ENCODE peak calls at places on chromosome 20, in four cellular contexts. P is transverse colon, Q is heart left ventricle, O is adrenal gland. C is an unnamed sample.

GRCh38 chr20:25859649-25860530 is 163.2 kb upstream of the ZNF337 start:
- DNase-seq in P (peak; percentile 59), Q (peak; percentile 89), O (peak; percentile 73), C (no peak)

GRCh38 chr20:25389381-25389857 is 1.2 kb downstream of the ABHD12 start:
- DNase-seq in P (no peak), Q (no peak), O (no peak), C (peak; percentile 16)

GRCh38 chr20:24954151-24954550 is 5.1 kb downstream of the CST7 start:
- DNase-seq in P (no peak), Q (no peak), O (no peak), C (no peak)

GRCh38 chr20:37856932-37857660 is 45.8 kb upstream of the VSTM2L start:
- DNase-seq in P (no peak), Q (no peak), O (no peak), C (no peak)

GRCh38 chr20:52761867-52762266 is 210.3 kb upstream of the TSHZ2 start:
- DNase-seq in P (no peak), Q (no peak), O (peak; percentile 42), C (no peak)

GRCh38 chr20:36465109-36466080 is 75.9 kb upstream of the MYL9 start:
- DNase-seq in P (peak; percentile 62), Q (peak; percentile 46), O (no peak), C (peak; percentile 98)

GRCh38 chr20:38649275-38649891 is 47.8 kb downstream of the ARHGAP40 start:
- DNase-seq in P (no peak), Q (no peak), O (no peak), C (no peak)

GRCh38 chr20:11919046-11919445 is 1.4 kb downstream of the BTBD3 start:
- DNase-seq in P (no peak), Q (peak; percentile 71), O (no peak), C (no peak)

GRCh38 chr20:840858-841567 is 7.5 kb downstream of the FAM110A start:
- DNase-seq in P (peak; percentile 74), Q (no peak), O (no peak), C (no peak)

GRCh38 chr20:60057866-60058807 is 99.9 kb downstream of the CDH26 start:
- DNase-seq in P (peak; percentile 14), Q (peak; percentile 62), O (no peak), C (no peak)

GRCh38 chr20:44582321-44583025 is at the start of gene PKIG:
- DNase-seq in P (no peak), Q (peak; percentile 57), O (no peak), C (no peak)

GRCh38 chr20:37327748-37328147 is 18.2 kb upstream of the SRC start:
- DNase-seq in P (peak; percentile 80), Q (peak; percentile 78), O (no peak), C (no peak)

GRCh38 chr20:1105599-1106194 is 12.7 kb upstream of the PSMF1 start:
- DNase-seq in P (no peak), Q (no peak), O (no peak), C (no peak)

GRCh38 chr20:32510601-32511357 is 74.4 kb downstream of the NOL4L start:
- DNase-seq in P (no peak), Q (no peak), O (no peak), C (no peak)

GRCh38 chr20:31496761-31497295 is 17.4 kb upstream of the HM13 start:
- DNase-seq in P (peak; percentile 22), Q (peak; percentile 87), O (peak; percentile 47), C (peak; percentile 56)

GRCh38 chr20:1490643-1491042 is 577 bp downstream of the SIRPB2 start:
- DNase-seq in P (no peak), Q (no peak), O (no peak), C (no peak)

GRCh38 chr20:12153616-12154015 is 235.9 kb downstream of the BTBD3 start:
- DNase-seq in P (no peak), Q (no peak), O (no peak), C (no peak)

GRCh38 chr20:3749689-3750639 is 17.5 kb downstream of the HSPA12B start:
- DNase-seq in P (no peak), Q (no peak), O (no peak), C (peak; percentile 54)

GRCh38 chr20:3013771-3014170 is 29.7 kb upstream of the GNRH2 start:
- DNase-seq in P (no peak), Q (no peak), O (no peak), C (no peak)

GRCh38 chr20:2005359-2005758 is 11.5 kb upstream of the PDYN start:
- DNase-seq in P (no peak), Q (no peak), O (no peak), C (no peak)

GRCh38 chr20:61387204-61387958 is 135.3 kb downstream of the CDH4 start:
- DNase-seq in P (no peak), Q (no peak), O (no peak), C (peak; percentile 74)

GRCh38 chr20:17511401-17511800 is 19.8 kb downstream of the BFSP1 start:
- DNase-seq in P (no peak), Q (no peak), O (no peak), C (no peak)

GRCh38 chr20:35329435-35330139 is 37.4 kb upstream of the FAM83C start:
- DNase-seq in P (peak; percentile 58), Q (no peak), O (no peak), C (no peak)

GRCh38 chr20:12386821-12387220 is 469.1 kb downstream of the BTBD3 start:
- DNase-seq in P (no peak), Q (no peak), O (no peak), C (no peak)

GRCh38 chr20:61887694-61888093 is 178.0 kb downstream of the TAF4 start:
- DNase-seq in P (no peak), Q (no peak), O (no peak), C (no peak)

GRCh38 chr20:58712823-58713731 is 20.5 kb downstream of the NPEPL1 start:
- DNase-seq in P (peak; percentile 5), Q (peak; percentile 21), O (peak; percentile 11), C (no peak)

GRCh38 chr20:57290178-57290484 is 23.7 kb upstream of the BMP7 start:
- DNase-seq in P (no peak), Q (no peak), O (no peak), C (no peak)

GRCh38 chr20:45174434-45175364 is at the start of gene PI3:
- DNase-seq in P (peak; percentile 85), Q (peak; percentile 18), O (no peak), C (no peak)

GRCh38 chr20:25254986-25255680 is 7.2 kb downstream of the PYGB start:
- DNase-seq in P (peak; percentile 76), Q (peak; percentile 85), O (peak; percentile 62), C (peak; percentile 41)

GRCh38 chr20:42255820-42256219 is 637.6 kb upstream of the CHD6 start:
- DNase-seq in P (no peak), Q (no peak), O (no peak), C (no peak)

GRCh38 chr20:48287552-48288170 is 502.4 kb upstream of the SULF2 start:
- DNase-seq in P (no peak), Q (no peak), O (no peak), C (no peak)

GRCh38 chr20:21265457-21266190 is 37.5 kb upstream of the XRN2 start:
- DNase-seq in P (no peak), Q (no peak), O (no peak), C (no peak)

GRCh38 chr20:50931048-50931305 is 260 bp downstream of the ADNP start:
- DNase-seq in P (no peak), Q (no peak), O (no peak), C (no peak)

GRCh38 chr20:50932881-50933280 is 1.6 kb upstream of the ADNP start:
- DNase-seq in P (no peak), Q (no peak), O (no peak), C (no peak)

GRCh38 chr20:50932016-50932338 is 740 bp upstream of the ADNP start:
- DNase-seq in P (no peak), Q (no peak), O (no peak), C (no peak)

GRCh38 chr20:50930139-50931047 is 844 bp downstream of the ADNP start:
- DNase-seq in P (peak; percentile 26), Q (peak; percentile 53), O (peak; percentile 39), C (no peak)

GRCh38 chr20:50931306-50932015 is at the start of gene ADNP:
- DNase-seq in P (peak; percentile 92), Q (peak; percentile 95), O (peak; percentile 91), C (peak; percentile 56)
- TF ChIP-seq POLR2A in P (peak; percentile 86), Q (no peak), O (peak; percentile 92), C (peak; percentile 49)

DNA sequence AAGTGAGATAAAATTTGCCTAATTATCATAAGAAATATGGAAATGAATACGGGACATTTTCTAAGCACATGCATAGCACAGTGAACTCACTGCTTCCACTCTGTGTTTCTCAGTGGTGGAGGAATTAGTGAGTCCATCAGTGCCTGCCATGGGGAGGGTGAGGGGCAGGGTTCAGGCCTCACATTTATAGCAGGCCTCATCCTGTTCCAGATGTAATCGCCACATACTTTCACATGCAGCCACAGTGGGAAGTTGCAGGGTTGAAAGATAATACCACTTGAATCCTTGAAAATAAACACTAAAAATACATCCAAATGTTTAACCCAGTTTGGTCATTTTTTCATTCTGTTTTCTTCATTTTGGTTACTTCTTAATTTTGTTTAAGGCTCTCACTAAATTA is 29.9 kb upstream of the ANKEF1 start:
- DNase-seq in P (no peak), Q (no peak), O (no peak), C (no peak)
- TF ChIP-seq POLR2A in P (no peak), Q (no peak), O (no peak), C (no peak)

GRCh38 chr20:63944078-63944941 is 11.9 kb downstream of the UCKL1 start:
- DNase-seq in P (no peak), Q (peak; percentile 25), O (no peak), C (no peak)

GRCh38 chr20:63941282-63942060 is 14.7 kb downstream of the UCKL1 start:
- DNase-seq in P (peak; percentile 63), Q (peak; percentile 66), O (peak; percentile 36), C (peak; percentile 59)

GRCh38 chr20:63942250-63943006 is 13.8 kb downstream of the UCKL1 start:
- DNase-seq in P (peak; percentile 50), Q (peak; percentile 37), O (no peak), C (no peak)

GRCh38 chr20:63943808-63944077 is 12.5 kb downstream of the UCKL1 start:
- DNase-seq in P (no peak), Q (no peak), O (no peak), C (no peak)

DNA sequence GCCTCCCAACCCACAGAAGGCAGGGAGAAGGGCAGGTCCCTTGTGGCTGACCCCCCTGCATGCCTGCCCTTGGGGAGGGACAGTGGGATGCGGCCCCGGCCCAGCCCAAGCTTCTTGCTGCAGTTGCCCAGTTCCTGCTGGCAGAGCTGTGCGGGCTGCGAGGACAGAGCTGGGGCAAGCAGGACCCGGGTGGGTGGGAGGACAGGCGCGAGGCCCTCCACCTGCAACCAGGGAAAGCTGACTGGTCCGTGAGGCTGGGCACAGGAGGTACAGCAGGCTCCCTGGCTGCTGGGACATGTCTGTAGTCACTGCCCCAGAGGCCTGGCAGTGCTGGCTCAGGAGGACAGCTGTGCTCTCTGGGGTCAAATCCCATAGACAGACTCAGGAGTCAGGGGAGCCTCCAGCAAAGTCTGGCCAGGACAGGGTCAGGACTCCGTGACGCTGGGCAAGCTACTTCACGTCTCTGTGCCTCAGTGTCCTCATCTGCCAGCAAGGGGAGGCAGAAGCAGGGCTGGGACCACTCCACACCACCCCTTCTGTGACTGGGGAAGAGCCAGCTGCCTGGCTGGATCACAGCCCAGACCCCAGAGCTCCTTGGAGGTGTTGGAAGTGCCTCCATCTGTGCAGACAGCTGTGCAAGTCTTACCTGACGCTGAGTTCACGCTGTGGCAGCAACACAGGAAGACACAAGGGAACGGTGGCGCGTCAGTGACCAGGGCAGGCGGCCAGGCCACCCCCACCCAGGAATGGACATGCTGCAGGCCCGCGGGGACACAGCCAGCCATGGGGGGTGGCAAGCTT is 13.0 kb downstream of the UCKL1 start:
- DNase-seq in P (no peak), Q (peak; percentile 41), O (no peak), C (no peak)
- TF ChIP-seq POLR2A in P (no peak), Q (no peak), O (no peak), C (no peak)

GRCh38 chr20:33993800-33994623 is at the start of gene RALY:
- DNase-seq in P (peak; percentile 89), Q (peak; percentile 92), O (peak; percentile 83), C (peak; percentile 58)
- TF ChIP-seq POLR2A in P (peak; percentile 89), Q (peak; percentile 79), O (peak; percentile 92), C (peak; percentile 96)

C was measured in H54.